ENCODE peak calls at places on chromosomes 3 and 15, in eight cellular contexts. One of them, this sample, is unnamed.
A peak's percentile ranks its signal among the peaks of the same experiment; 100 is the strongest.

GRCh38 chr15:55277116-55277564 is 12.5 kb downstream of the RAB27A start:
- DNase-seq in NCI-H446 treated with DMSO at 0.1 percent for 48 hours: no peak
- DNase-seq in left colon: no peak
- DNase-seq in Calu3: no peak
- DNase-seq in left ventricle myocardium superior: no peak
- DNase-seq in stimulated activated CD8-positive, alpha-beta memory T cell treated with anti-CD3 and anti-CD28 coated beads, Interleukin-15, amount 100 ng/mL, for 1 hour: no peak
- DNase-seq in HS-27A: no peak
- DNase-seq in SJSA1: no peak
- DNase-seq in this sample: no peak

GRCh38 chr3:189282751-189283150 is 111.0 kb downstream of the TPRG1 start:
- DNase-seq in NCI-H446 treated with DMSO at 0.1 percent for 48 hours: no peak
- DNase-seq in left colon: no peak
- DNase-seq in Calu3: no peak
- DNase-seq in left ventricle myocardium superior: no peak
- DNase-seq in stimulated activated CD8-positive, alpha-beta memory T cell treated with anti-CD3 and anti-CD28 coated beads, Interleukin-15, amount 100 ng/mL, for 1 hour: no peak
- DNase-seq in HS-27A: no peak
- DNase-seq in SJSA1: no peak
- DNase-seq in this sample: no peak

GRCh38 chr3:12299026-12299425 is 10.2 kb downstream of the PPARG start:
- DNase-seq in NCI-H446 treated with DMSO at 0.1 percent for 48 hours: no peak
- DNase-seq in left colon: no peak
- DNase-seq in Calu3: no peak
- DNase-seq in left ventricle myocardium superior: no peak
- DNase-seq in stimulated activated CD8-positive, alpha-beta memory T cell treated with anti-CD3 and anti-CD28 coated beads, Interleukin-15, amount 100 ng/mL, for 1 hour: no peak
- DNase-seq in HS-27A: no peak
- DNase-seq in SJSA1: no peak
- DNase-seq in this sample: no peak

GRCh38 chr3:102238362-102238761 is 196.5 kb upstream of the ZPLD1 start:
- DNase-seq in NCI-H446 treated with DMSO at 0.1 percent for 48 hours: no peak
- DNase-seq in left colon: no peak
- DNase-seq in Calu3: no peak
- DNase-seq in left ventricle myocardium superior: no peak
- DNase-seq in stimulated activated CD8-positive, alpha-beta memory T cell treated with anti-CD3 and anti-CD28 coated beads, Interleukin-15, amount 100 ng/mL, for 1 hour: no peak
- DNase-seq in HS-27A: no peak
- DNase-seq in SJSA1: no peak
- DNase-seq in this sample: no peak

GRCh38 chr15:100767002-100767825 is 112.4 kb upstream of the ALDH1A3 start:
- DNase-seq in NCI-H446 treated with DMSO at 0.1 percent for 48 hours: no peak
- DNase-seq in left colon: no peak
- DNase-seq in Calu3: no peak
- DNase-seq in left ventricle myocardium superior: no peak
- DNase-seq in stimulated activated CD8-positive, alpha-beta memory T cell treated with anti-CD3 and anti-CD28 coated beads, Interleukin-15, amount 100 ng/mL, for 1 hour: no peak
- DNase-seq in HS-27A: no peak
- DNase-seq in SJSA1: no peak
- DNase-seq in this sample: no peak

GRCh38 chr3:60497922-60498321 is 753.3 kb downstream of the FHIT start:
- DNase-seq in NCI-H446 treated with DMSO at 0.1 percent for 48 hours: peak; percentile 7
- DNase-seq in left colon: no peak
- DNase-seq in Calu3: no peak
- DNase-seq in left ventricle myocardium superior: no peak
- DNase-seq in stimulated activated CD8-positive, alpha-beta memory T cell treated with anti-CD3 and anti-CD28 coated beads, Interleukin-15, amount 100 ng/mL, for 1 hour: no peak
- DNase-seq in HS-27A: no peak
- DNase-seq in SJSA1: no peak
- DNase-seq in this sample: no peak

GRCh38 chr15:80640546-80641121 is 54.5 kb upstream of the ABHD17C start:
- DNase-seq in NCI-H446 treated with DMSO at 0.1 percent for 48 hours: no peak
- DNase-seq in left colon: no peak
- DNase-seq in Calu3: no peak
- DNase-seq in left ventricle myocardium superior: no peak
- DNase-seq in stimulated activated CD8-positive, alpha-beta memory T cell treated with anti-CD3 and anti-CD28 coated beads, Interleukin-15, amount 100 ng/mL, for 1 hour: no peak
- DNase-seq in HS-27A: no peak
- DNase-seq in SJSA1: no peak
- DNase-seq in this sample: no peak

GRCh38 chr15:77606142-77607034 is 26.3 kb downstream of the LINGO1 start:
- DNase-seq in NCI-H446 treated with DMSO at 0.1 percent for 48 hours: no peak
- DNase-seq in left colon: peak; percentile 74
- DNase-seq in Calu3: no peak
- DNase-seq in left ventricle myocardium superior: no peak
- DNase-seq in stimulated activated CD8-positive, alpha-beta memory T cell treated with anti-CD3 and anti-CD28 coated beads, Interleukin-15, amount 100 ng/mL, for 1 hour: no peak
- DNase-seq in HS-27A: no peak
- DNase-seq in SJSA1: no peak
- DNase-seq in this sample: no peak

GRCh38 chr3:184508938-184509337 is 52.6 kb upstream of the EPHB3 start:
- DNase-seq in NCI-H446 treated with DMSO at 0.1 percent for 48 hours: no peak
- DNase-seq in left colon: no peak
- DNase-seq in Calu3: no peak
- DNase-seq in left ventricle myocardium superior: no peak
- DNase-seq in stimulated activated CD8-positive, alpha-beta memory T cell treated with anti-CD3 and anti-CD28 coated beads, Interleukin-15, amount 100 ng/mL, for 1 hour: no peak
- DNase-seq in HS-27A: no peak
- DNase-seq in SJSA1: no peak
- DNase-seq in this sample: no peak

GRCh38 chr15:45037936-45038335 is 14.9 kb downstream of the SORD start:
- DNase-seq in NCI-H446 treated with DMSO at 0.1 percent for 48 hours: no peak
- DNase-seq in left colon: no peak
- DNase-seq in Calu3: no peak
- DNase-seq in left ventricle myocardium superior: no peak
- DNase-seq in stimulated activated CD8-positive, alpha-beta memory T cell treated with anti-CD3 and anti-CD28 coated beads, Interleukin-15, amount 100 ng/mL, for 1 hour: no peak
- DNase-seq in HS-27A: no peak
- DNase-seq in SJSA1: no peak
- DNase-seq in this sample: no peak

GRCh38 chr15:69818529-69818928 is 279.2 kb downstream of the TLE3 start:
- DNase-seq in NCI-H446 treated with DMSO at 0.1 percent for 48 hours: no peak
- DNase-seq in left colon: no peak
- DNase-seq in Calu3: no peak
- DNase-seq in left ventricle myocardium superior: no peak
- DNase-seq in stimulated activated CD8-positive, alpha-beta memory T cell treated with anti-CD3 and anti-CD28 coated beads, Interleukin-15, amount 100 ng/mL, for 1 hour: no peak
- DNase-seq in HS-27A: no peak
- DNase-seq in SJSA1: no peak
- DNase-seq in this sample: peak; percentile 37

GRCh38 chr3:159751754-159752153 is 236.9 kb upstream of the IL12A start:
- DNase-seq in NCI-H446 treated with DMSO at 0.1 percent for 48 hours: no peak
- DNase-seq in left colon: no peak
- DNase-seq in Calu3: no peak
- DNase-seq in left ventricle myocardium superior: no peak
- DNase-seq in stimulated activated CD8-positive, alpha-beta memory T cell treated with anti-CD3 and anti-CD28 coated beads, Interleukin-15, amount 100 ng/mL, for 1 hour: no peak
- DNase-seq in HS-27A: no peak
- DNase-seq in SJSA1: no peak
- DNase-seq in this sample: no peak

GRCh38 chr3:189316296-189317019 is 144.7 kb downstream of the TPRG1 start:
- DNase-seq in NCI-H446 treated with DMSO at 0.1 percent for 48 hours: no peak
- DNase-seq in left colon: peak; percentile 45
- DNase-seq in Calu3: peak; percentile 84
- DNase-seq in left ventricle myocardium superior: no peak
- DNase-seq in stimulated activated CD8-positive, alpha-beta memory T cell treated with anti-CD3 and anti-CD28 coated beads, Interleukin-15, amount 100 ng/mL, for 1 hour: no peak
- DNase-seq in HS-27A: no peak
- DNase-seq in SJSA1: no peak
- DNase-seq in this sample: no peak

GRCh38 chr3:129313983-129314756 is 35.5 kb downstream of the HMCES start:
- DNase-seq in NCI-H446 treated with DMSO at 0.1 percent for 48 hours: no peak
- DNase-seq in left colon: no peak
- DNase-seq in Calu3: no peak
- DNase-seq in left ventricle myocardium superior: no peak
- DNase-seq in stimulated activated CD8-positive, alpha-beta memory T cell treated with anti-CD3 and anti-CD28 coated beads, Interleukin-15, amount 100 ng/mL, for 1 hour: no peak
- DNase-seq in HS-27A: no peak
- DNase-seq in SJSA1: peak; percentile 55
- DNase-seq in this sample: no peak

This sample was measured in testis.